ENCODE peak calls at places on chromosomes 13 and 19, in four cellular contexts. W is Right ventricle myocardium superior, H is GM10248, G is HCT116. P is an unnamed sample.

GRCh38 chr19:33064117-33064777 is 441 bp downstream of the RHPN2 start:
- DNase-seq in W (no peak), H (peak; percentile 65), G (no peak), P (no peak)

GRCh38 chr19:40423938-40424337 is 1.9 kb downstream of the SERTAD1 start:
- DNase-seq in W (no peak), H (no peak), G (no peak), P (no peak)

GRCh38 chr13:30870916-30871712 is 35.0 kb upstream of the MEDAG start:
- DNase-seq in W (no peak), H (no peak), G (no peak), P (no peak)

GRCh38 chr13:66700336-66700735 is 529.8 kb downstream of the PCDH9 start:
- DNase-seq in W (no peak), H (no peak), G (no peak), P (no peak)

GRCh38 chr19:13149628-13150186 is 468 bp downstream of the STX10 start:
- DNase-seq in W (peak; percentile 72), H (no peak), G (no peak), P (no peak)

GRCh38 chr19:35756373-35757230 is at the start of gene HSPB6:
- DNase-seq in W (peak; percentile 88), H (no peak), G (no peak), P (no peak)

GRCh38 chr13:114019367-114019766 is 45.5 kb upstream of the C13orf46 start:
- DNase-seq in W (no peak), H (no peak), G (peak; percentile 8), P (peak; percentile 57)

GRCh38 chr19:3285647-3286176 is 61.3 kb downstream of the CELF5 start:
- DNase-seq in W (no peak), H (peak; percentile 64), G (no peak), P (no peak)

GRCh38 chr19:2474232-2475017 is 1.5 kb upstream of the GADD45B start:
- DNase-seq in W (peak; percentile 93), H (peak; percentile 89), G (no peak), P (peak; percentile 97)

GRCh38 chr13:34627499-34627898 is 314.6 kb upstream of the NBEA start:
- DNase-seq in W (no peak), H (no peak), G (no peak), P (no peak)

GRCh38 chr13:111467111-111467890 is 146.9 kb downstream of the TEX29 start:
- DNase-seq in W (no peak), H (no peak), G (no peak), P (no peak)

GRCh38 chr19:48489608-48490216 is 20.5 kb downstream of the CYTH2 start:
- DNase-seq in W (peak; percentile 87), H (peak; percentile 85), G (peak; percentile 60), P (peak; percentile 94)

GRCh38 chr13:75425216-75426009 is 56.6 kb downstream of the TBC1D4 start:
- DNase-seq in W (no peak), H (no peak), G (no peak), P (no peak)

GRCh38 chr13:46577656-46578589 is 25.0 kb downstream of the LRCH1 start:
- DNase-seq in W (no peak), H (no peak), G (no peak), P (no peak)

GRCh38 chr19:45901912-45902650 is at the start of gene MYPOP:
- DNase-seq in W (no peak), H (no peak), G (no peak), P (no peak)

GRCh38 chr13:91356919-91357612 is 9.6 kb downstream of the MIR17HG start:
- DNase-seq in W (no peak), H (no peak), G (no peak), P (no peak)

GRCh38 chr19:41734585-41734984 is 20.7 kb upstream of the CEACAM6 start:
- DNase-seq in W (no peak), H (no peak), G (no peak), P (no peak)

GRCh38 chr19:56109216-56109615 is 11.9 kb downstream of the ZNF787 start:
- DNase-seq in W (no peak), H (no peak), G (no peak), P (no peak)

P was measured in stimulated activated effector memory CD8-positive, alpha-beta T cell treated with anti-CD3 and anti-CD28 coated beads, Interleukin-12 subunit alpha, Interleukin-12 subunit beta, amount 100 ng/mL, for 72 hours.